ENCODE peak calls at places on chromosomes 2 and 18, in six cellular contexts. Q, B, D, X, G and O are unnamed samples.

GRCh38 chr18:26549103-26549485 is 741 bp upstream of the KCTD1 start:
- DNase-seq in Q (peak), B (no peak), D (no peak), X (no peak), G (no peak), O (peak)

GRCh38 chr2:178863856-178864620 is 56.8 kb upstream of the TTN start:
- DNase-seq in Q (no peak), B (no peak), D (no peak), X (no peak), G (peak), O (no peak)

GRCh38 chr2:111139637-111140317 is 19.1 kb downstream of the BCL2L11 start:
- DNase-seq in Q (no peak), B (no peak), D (no peak), X (no peak), G (no peak), O (no peak)

GRCh38 chr2:208142925-208143799 is 2.8 kb downstream of the CRYGB start:
- DNase-seq in Q (no peak), B (no peak), D (no peak), X (no peak), G (no peak), O (no peak)

GRCh38 chr18:22609642-22610041 is 191.9 kb upstream of the CTAGE1 start:
- DNase-seq in Q (no peak), B (no peak), D (no peak), X (no peak), G (peak), O (peak)

GRCh38 chr2:8682719-8683667 is 1.1 kb downstream of the ID2 start:
- DNase-seq in Q (no peak), B (no peak), D (no peak), X (no peak), G (peak), O (peak)

GRCh38 chr2:134372611-134373131 is 118.8 kb downstream of the MGAT5 start:
- DNase-seq in Q (no peak), B (no peak), D (no peak), X (no peak), G (peak), O (no peak)

GRCh38 chr2:15038373-15039364 is 406.2 kb downstream of the LRATD1 start:
- DNase-seq in Q (no peak), B (no peak), D (no peak), X (no peak), G (no peak), O (no peak)

GRCh38 chr2:137940191-137940590 is 24.1 kb upstream of the HNMT start:
- DNase-seq in Q (no peak), B (no peak), D (no peak), X (no peak), G (no peak), O (no peak)

GRCh38 chr2:105328281-105329196 is 996 bp downstream of the TGFBRAP1 start:
- DNase-seq in Q (no peak), B (no peak), D (no peak), X (no peak), G (no peak), O (no peak)

GRCh38 chr2:80548469-80548868 is 243.9 kb upstream of the LRRTM1 start:
- DNase-seq in Q (no peak), B (no peak), D (no peak), X (no peak), G (no peak), O (no peak)